ENCODE peak calls at places on chromosomes 13 and 19, in seven cellular contexts. One of them, this sample, is unnamed.

GRCh38 chr19:4913996-4914735 is 4.9 kb downstream of the UHRF1 start:
- DNase-seq in activated CD4-positive, alpha-beta T cell treated with anti-CD3 and anti-CD28 coated beads, Interleukin-2, amount 10 ng/mL, durations not matched to agents 7 days and 5 days: no peak
- DNase-seq in PC-9: peak
- DNase-seq in ureter: no peak
- DNase-seq in fibroblast of mammary gland: no peak
- DNase-seq in HFF-Myc: no peak
- DNase-seq in NCI-H774: no peak
- DNase-seq in this sample: peak

GRCh38 chr13:40982772-40983171 is 36.3 kb downstream of the ELF1 start:
- DNase-seq in activated CD4-positive, alpha-beta T cell treated with anti-CD3 and anti-CD28 coated beads, Interleukin-2, amount 10 ng/mL, durations not matched to agents 7 days and 5 days: peak
- DNase-seq in PC-9: no peak
- DNase-seq in ureter: no peak
- DNase-seq in fibroblast of mammary gland: peak
- DNase-seq in HFF-Myc: no peak
- DNase-seq in NCI-H774: no peak
- DNase-seq in this sample: peak

GRCh38 chr19:12867120-12868099 is 13.8 kb downstream of the DNASE2 start:
- DNase-seq in activated CD4-positive, alpha-beta T cell treated with anti-CD3 and anti-CD28 coated beads, Interleukin-2, amount 10 ng/mL, durations not matched to agents 7 days and 5 days: peak
- DNase-seq in PC-9: peak
- DNase-seq in ureter: peak
- DNase-seq in fibroblast of mammary gland: peak
- DNase-seq in HFF-Myc: no peak
- DNase-seq in NCI-H774: no peak
- DNase-seq in this sample: peak

GRCh38 chr13:98676239-98676638 is 76.2 kb downstream of the SLC15A1 start:
- DNase-seq in activated CD4-positive, alpha-beta T cell treated with anti-CD3 and anti-CD28 coated beads, Interleukin-2, amount 10 ng/mL, durations not matched to agents 7 days and 5 days: no peak
- DNase-seq in PC-9: no peak
- DNase-seq in ureter: no peak
- DNase-seq in fibroblast of mammary gland: no peak
- DNase-seq in HFF-Myc: no peak
- DNase-seq in NCI-H774: no peak
- DNase-seq in this sample: no peak

GRCh38 chr19:50925734-50926133 is 14.5 kb upstream of the KLK4 start:
- DNase-seq in activated CD4-positive, alpha-beta T cell treated with anti-CD3 and anti-CD28 coated beads, Interleukin-2, amount 10 ng/mL, durations not matched to agents 7 days and 5 days: no peak
- DNase-seq in PC-9: peak
- DNase-seq in ureter: no peak
- DNase-seq in fibroblast of mammary gland: peak
- DNase-seq in HFF-Myc: no peak
- DNase-seq in NCI-H774: no peak
- DNase-seq in this sample: peak

GRCh38 chr19:32874605-32875004 is 5.0 kb upstream of the SLC7A9 start:
- DNase-seq in activated CD4-positive, alpha-beta T cell treated with anti-CD3 and anti-CD28 coated beads, Interleukin-2, amount 10 ng/mL, durations not matched to agents 7 days and 5 days: no peak
- DNase-seq in PC-9: no peak
- DNase-seq in ureter: peak
- DNase-seq in fibroblast of mammary gland: no peak
- DNase-seq in HFF-Myc: no peak
- DNase-seq in NCI-H774: no peak
- DNase-seq in this sample: no peak

GRCh38 chr13:43258771-43259170 is 235.4 kb downstream of the DNAJC15 start:
- DNase-seq in activated CD4-positive, alpha-beta T cell treated with anti-CD3 and anti-CD28 coated beads, Interleukin-2, amount 10 ng/mL, durations not matched to agents 7 days and 5 days: no peak
- DNase-seq in PC-9: peak
- DNase-seq in ureter: no peak
- DNase-seq in fibroblast of mammary gland: peak
- DNase-seq in HFF-Myc: no peak
- DNase-seq in NCI-H774: no peak
- DNase-seq in this sample: no peak

GRCh38 chr13:34006011-34006410 is 188.1 kb downstream of the RFC3 start:
- DNase-seq in activated CD4-positive, alpha-beta T cell treated with anti-CD3 and anti-CD28 coated beads, Interleukin-2, amount 10 ng/mL, durations not matched to agents 7 days and 5 days: no peak
- DNase-seq in PC-9: no peak
- DNase-seq in ureter: no peak
- DNase-seq in fibroblast of mammary gland: no peak
- DNase-seq in HFF-Myc: no peak
- DNase-seq in NCI-H774: no peak
- DNase-seq in this sample: no peak

GRCh38 chr19:43782689-43783231 is 2.0 kb upstream of the KCNN4 start:
- DNase-seq in activated CD4-positive, alpha-beta T cell treated with anti-CD3 and anti-CD28 coated beads, Interleukin-2, amount 10 ng/mL, durations not matched to agents 7 days and 5 days: no peak
- DNase-seq in PC-9: no peak
- DNase-seq in ureter: no peak
- DNase-seq in fibroblast of mammary gland: no peak
- DNase-seq in HFF-Myc: no peak
- DNase-seq in NCI-H774: no peak
- DNase-seq in this sample: no peak

GRCh38 chr13:44649834-44650233 is 73.7 kb upstream of the TSC22D1 start:
- DNase-seq in activated CD4-positive, alpha-beta T cell treated with anti-CD3 and anti-CD28 coated beads, Interleukin-2, amount 10 ng/mL, durations not matched to agents 7 days and 5 days: no peak
- DNase-seq in PC-9: no peak
- DNase-seq in ureter: no peak
- DNase-seq in fibroblast of mammary gland: no peak
- DNase-seq in HFF-Myc: no peak
- DNase-seq in NCI-H774: no peak
- DNase-seq in this sample: no peak

GRCh38 chr13:95185851-95186250 is 115.4 kb downstream of the ABCC4 start:
- DNase-seq in activated CD4-positive, alpha-beta T cell treated with anti-CD3 and anti-CD28 coated beads, Interleukin-2, amount 10 ng/mL, durations not matched to agents 7 days and 5 days: peak
- DNase-seq in PC-9: no peak
- DNase-seq in ureter: no peak
- DNase-seq in fibroblast of mammary gland: no peak
- DNase-seq in HFF-Myc: no peak
- DNase-seq in NCI-H774: no peak
- DNase-seq in this sample: no peak

GRCh38 chr19:47271949-47272348 is 2.7 kb upstream of the INAFM1 start:
- DNase-seq in activated CD4-positive, alpha-beta T cell treated with anti-CD3 and anti-CD28 coated beads, Interleukin-2, amount 10 ng/mL, durations not matched to agents 7 days and 5 days: no peak
- DNase-seq in PC-9: no peak
- DNase-seq in ureter: no peak
- DNase-seq in fibroblast of mammary gland: no peak
- DNase-seq in HFF-Myc: no peak
- DNase-seq in NCI-H774: no peak
- DNase-seq in this sample: no peak

GRCh38 chr13:112777637-112778406 is 88.0 kb downstream of the ATP11A start:
- DNase-seq in activated CD4-positive, alpha-beta T cell treated with anti-CD3 and anti-CD28 coated beads, Interleukin-2, amount 10 ng/mL, durations not matched to agents 7 days and 5 days: no peak
- DNase-seq in PC-9: peak
- DNase-seq in ureter: no peak
- DNase-seq in fibroblast of mammary gland: no peak
- DNase-seq in HFF-Myc: no peak
- DNase-seq in NCI-H774: no peak
- DNase-seq in this sample: no peak

GRCh38 chr13:60627071-60627686 is 230.2 kb downstream of the TDRD3 start:
- DNase-seq in activated CD4-positive, alpha-beta T cell treated with anti-CD3 and anti-CD28 coated beads, Interleukin-2, amount 10 ng/mL, durations not matched to agents 7 days and 5 days: no peak
- DNase-seq in PC-9: no peak
- DNase-seq in ureter: no peak
- DNase-seq in fibroblast of mammary gland: peak
- DNase-seq in HFF-Myc: no peak
- DNase-seq in NCI-H774: no peak
- DNase-seq in this sample: peak

GRCh38 chr13:97975280-97975850 is 21.9 kb downstream of the IPO5 start:
- DNase-seq in activated CD4-positive, alpha-beta T cell treated with anti-CD3 and anti-CD28 coated beads, Interleukin-2, amount 10 ng/mL, durations not matched to agents 7 days and 5 days: no peak
- DNase-seq in PC-9: no peak
- DNase-seq in ureter: no peak
- DNase-seq in fibroblast of mammary gland: no peak
- DNase-seq in HFF-Myc: no peak
- DNase-seq in NCI-H774: no peak
- DNase-seq in this sample: no peak

GRCh38 chr19:58054792-58055482 is 4.1 kb upstream of the ZNF135 start:
- DNase-seq in activated CD4-positive, alpha-beta T cell treated with anti-CD3 and anti-CD28 coated beads, Interleukin-2, amount 10 ng/mL, durations not matched to agents 7 days and 5 days: no peak
- DNase-seq in PC-9: no peak
- DNase-seq in ureter: no peak
- DNase-seq in fibroblast of mammary gland: peak
- DNase-seq in HFF-Myc: no peak
- DNase-seq in NCI-H774: peak
- DNase-seq in this sample: peak

GRCh38 chr13:99970761-99971575 is 599 bp downstream of the ZIC5 start:
- DNase-seq in activated CD4-positive, alpha-beta T cell treated with anti-CD3 and anti-CD28 coated beads, Interleukin-2, amount 10 ng/mL, durations not matched to agents 7 days and 5 days: no peak
- DNase-seq in PC-9: no peak
- DNase-seq in ureter: peak
- DNase-seq in fibroblast of mammary gland: no peak
- DNase-seq in HFF-Myc: no peak
- DNase-seq in NCI-H774: no peak
- DNase-seq in this sample: no peak

GRCh38 chr13:112859817-112860190 is 109.2 kb upstream of the MCF2L start:
- DNase-seq in activated CD4-positive, alpha-beta T cell treated with anti-CD3 and anti-CD28 coated beads, Interleukin-2, amount 10 ng/mL, durations not matched to agents 7 days and 5 days: no peak
- DNase-seq in PC-9: peak
- DNase-seq in ureter: peak
- DNase-seq in fibroblast of mammary gland: peak
- DNase-seq in HFF-Myc: no peak
- DNase-seq in NCI-H774: no peak
- DNase-seq in this sample: peak

GRCh38 chr13:91359566-91359965 is 12.1 kb downstream of the MIR17HG start:
- DNase-seq in activated CD4-positive, alpha-beta T cell treated with anti-CD3 and anti-CD28 coated beads, Interleukin-2, amount 10 ng/mL, durations not matched to agents 7 days and 5 days: no peak
- DNase-seq in PC-9: no peak
- DNase-seq in ureter: no peak
- DNase-seq in fibroblast of mammary gland: no peak
- DNase-seq in HFF-Myc: no peak
- DNase-seq in NCI-H774: no peak
- DNase-seq in this sample: no peak

GRCh38 chr19:21568816-21569496 is 63.6 kb downstream of the ZNF429 start:
- DNase-seq in activated CD4-positive, alpha-beta T cell treated with anti-CD3 and anti-CD28 coated beads, Interleukin-2, amount 10 ng/mL, durations not matched to agents 7 days and 5 days: peak
- DNase-seq in PC-9: peak
- DNase-seq in ureter: peak
- DNase-seq in fibroblast of mammary gland: peak
- DNase-seq in HFF-Myc: no peak
- DNase-seq in NCI-H774: peak
- DNase-seq in this sample: peak

GRCh38 chr19:9934132-9934950 is 2.0 kb downstream of the OLFM2 start:
- DNase-seq in activated CD4-positive, alpha-beta T cell treated with anti-CD3 and anti-CD28 coated beads, Interleukin-2, amount 10 ng/mL, durations not matched to agents 7 days and 5 days: peak
- DNase-seq in PC-9: peak
- DNase-seq in ureter: peak
- DNase-seq in fibroblast of mammary gland: peak
- DNase-seq in HFF-Myc: peak
- DNase-seq in NCI-H774: peak
- DNase-seq in this sample: peak

GRCh38 chr13:75850915-75851314 is 214.8 kb downstream of the LMO7 start:
- DNase-seq in activated CD4-positive, alpha-beta T cell treated with anti-CD3 and anti-CD28 coated beads, Interleukin-2, amount 10 ng/mL, durations not matched to agents 7 days and 5 days: no peak
- DNase-seq in PC-9: no peak
- DNase-seq in ureter: no peak
- DNase-seq in fibroblast of mammary gland: peak
- DNase-seq in HFF-Myc: no peak
- DNase-seq in NCI-H774: no peak
- DNase-seq in this sample: no peak

This sample was measured in ELR.